ENCODE peak calls at places on chromosomes 16 and 17, in eight cellular contexts. Z, B, I, R, J, D, U and K are unnamed samples. For H3K4me1, the result is how much of the 10 kb centered on the place peaks cover.

GRCh38 chr17:79051306-79051705 is 23.3 kb upstream of the ENGASE start:
- DNase-seq in Z (no peak), B (no peak), I (no peak), R (no peak), J (no peak), D (no peak), U (no peak), K (no peak)

GRCh38 chr17:62565817-62566216 is 61.7 kb upstream of the MRC2 start:
- DNase-seq in Z (no peak), B (no peak), I (no peak), R (no peak), J (no peak), D (peak), U (no peak), K (peak)

GRCh38 chr17:80866050-80866793 is 125.4 kb upstream of the CHMP6 start:
- DNase-seq in Z (peak), B (peak), I (peak), R (peak), J (peak), D (peak), U (peak), K (peak)

GRCh38 chr17:57455063-57455914 is 199.0 kb downstream of the MSI2 start:
- DNase-seq in Z (peak), B (no peak), I (peak), R (no peak), J (no peak), D (peak), U (no peak), K (peak)

GRCh38 chr17:77432791-77433190 is 292.0 kb downstream of the SEC14L1 start:
- DNase-seq in Z (no peak), B (no peak), I (no peak), R (no peak), J (no peak), D (no peak), U (no peak), K (no peak)

GRCh38 chr17:70604854-70605253 is 435.5 kb downstream of the KCNJ2 start:
- DNase-seq in Z (no peak), B (no peak), I (no peak), R (no peak), J (no peak), D (no peak), U (no peak), K (no peak)

GRCh38 chr17:82215972-82216300 is 3.3 kb upstream of the CCDC57 start:
- DNase-seq in Z (no peak), B (no peak), I (no peak), R (no peak), J (no peak), D (no peak), U (no peak), K (no peak)

GRCh38 chr16:19463468-19464315 is 46.0 kb downstream of the TMC5 start:
- DNase-seq in Z (no peak), B (no peak), I (no peak), R (no peak), J (no peak), D (no peak), U (no peak), K (no peak)

GRCh38 chr17:68600881-68601564 is at the start of gene FAM20A:
- DNase-seq in Z (no peak), B (peak), I (peak), R (peak), J (no peak), D (peak), U (no peak), K (no peak)

GRCh38 chr17:75346906-75347305 is 57.7 kb upstream of the SLC25A19 start:
- DNase-seq in Z (no peak), B (no peak), I (no peak), R (no peak), J (no peak), D (peak), U (no peak), K (peak)

GRCh38 chr17:4161560-4162221 is 18.7 kb downstream of the CYB5D2 start:
- DNase-seq in Z (no peak), B (no peak), I (no peak), R (no peak), J (no peak), D (no peak), U (no peak), K (no peak)

GRCh38 chr17:7380321-7380720 is 568 bp upstream of the TNK1 start:
- DNase-seq in Z (no peak), B (no peak), I (peak), R (peak), J (peak), D (no peak), U (peak), K (peak)

GRCh38 chr17:53655591-53655990 is 167.1 kb upstream of the KIF2B start:
- DNase-seq in Z (no peak), B (no peak), I (no peak), R (no peak), J (no peak), D (peak), U (no peak), K (peak)

GRCh38 chr16:23821875-23822688 is 13.7 kb upstream of the PRKCB start:
- DNase-seq in Z (no peak), B (no peak), I (no peak), R (no peak), J (no peak), D (no peak), U (no peak), K (no peak)

GRCh38 chr16:87687571-87687910 is 78.2 kb downstream of the KLHDC4 start:
- DNase-seq in Z (no peak), B (no peak), I (no peak), R (no peak), J (no peak), D (no peak), U (no peak), K (no peak)

DNA sequence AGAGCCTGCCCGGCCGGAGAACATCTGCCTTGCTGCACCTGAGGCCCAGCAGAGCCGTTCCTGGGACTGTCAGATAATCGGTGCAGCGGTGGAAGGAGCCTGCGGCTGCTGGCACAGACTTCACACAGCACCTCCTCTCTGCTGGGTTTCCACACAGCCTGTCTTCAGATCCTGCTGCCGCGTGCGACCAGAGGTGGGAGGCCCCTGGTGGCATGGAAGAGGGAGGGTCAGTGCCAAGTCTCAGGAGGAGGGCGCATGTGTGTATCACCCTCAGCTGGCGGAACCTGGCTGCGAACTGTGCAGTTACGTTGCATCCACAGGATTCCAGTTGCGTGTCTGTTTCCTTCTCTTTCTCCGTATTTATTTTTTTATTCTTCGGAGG is 3.3 kb downstream of the CDK5R1 start:
- DNase-seq in Z (no peak), B (no peak), I (no peak), R (no peak), J (no peak), D (no peak), U (no peak), K (no peak)
- H3K4me1 ChIP-seq in Z (half or more), B (under half), I (under half), R (under half), J (under half), D (under half), U (under half), K (under half)

GRCh38 chr17:64329571-64329970 is 61.1 kb downstream of the PECAM1 start:
- DNase-seq in Z (no peak), B (no peak), I (peak), R (no peak), J (no peak), D (no peak), U (no peak), K (no peak)

GRCh38 chr17:64332502-64332901 is 58.2 kb downstream of the PECAM1 start:
- DNase-seq in Z (no peak), B (no peak), I (peak), R (no peak), J (no peak), D (no peak), U (no peak), K (no peak)

GRCh38 chr17:64331946-64332493 is 58.6 kb downstream of the PECAM1 start:
- DNase-seq in Z (no peak), B (peak), I (peak), R (peak), J (no peak), D (no peak), U (no peak), K (no peak)

GRCh38 chr17:64328875-64329405 is 61.7 kb downstream of the PECAM1 start:
- DNase-seq in Z (no peak), B (no peak), I (no peak), R (no peak), J (no peak), D (no peak), U (no peak), K (no peak)

DNA sequence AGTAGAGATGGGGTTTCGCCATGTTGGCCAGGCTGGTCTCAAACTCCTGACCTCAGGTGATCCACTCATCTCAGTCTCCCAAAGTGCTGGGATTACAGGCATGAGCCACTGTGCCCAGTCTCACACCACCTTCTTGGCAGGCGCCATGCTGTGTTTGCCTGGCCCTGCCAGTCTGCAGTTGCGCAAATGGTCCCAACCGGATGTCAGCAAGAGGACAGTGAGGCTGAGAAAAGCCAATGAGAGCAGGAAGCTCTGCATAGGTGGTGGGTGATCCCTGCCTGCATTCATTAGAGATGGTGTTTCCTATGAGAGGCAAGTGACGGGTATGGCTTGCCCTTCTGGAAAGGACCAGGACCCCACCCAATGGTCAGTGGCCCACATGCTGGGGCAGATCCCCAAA is 59.3 kb downstream of the PECAM1 start:
- DNase-seq in Z (no peak), B (no peak), I (peak), R (no peak), J (no peak), D (no peak), U (no peak), K (no peak)
- H3K4me1 ChIP-seq in Z (under half), B (under half), I (half or more), R (half or more), J (under half), D (under half), U (under half), K (under half)

GRCh38 chr16:74437-75318 is 2.2 kb upstream of the RHBDF1 start:
- DNase-seq in Z (no peak), B (no peak), I (no peak), R (no peak), J (no peak), D (peak), U (no peak), K (no peak)
- H3K4me1 ChIP-seq in Z (under half), B (under half), I (half or more), R (half or more), J (under half), D (half or more), U (half or more), K (half or more)

DNA sequence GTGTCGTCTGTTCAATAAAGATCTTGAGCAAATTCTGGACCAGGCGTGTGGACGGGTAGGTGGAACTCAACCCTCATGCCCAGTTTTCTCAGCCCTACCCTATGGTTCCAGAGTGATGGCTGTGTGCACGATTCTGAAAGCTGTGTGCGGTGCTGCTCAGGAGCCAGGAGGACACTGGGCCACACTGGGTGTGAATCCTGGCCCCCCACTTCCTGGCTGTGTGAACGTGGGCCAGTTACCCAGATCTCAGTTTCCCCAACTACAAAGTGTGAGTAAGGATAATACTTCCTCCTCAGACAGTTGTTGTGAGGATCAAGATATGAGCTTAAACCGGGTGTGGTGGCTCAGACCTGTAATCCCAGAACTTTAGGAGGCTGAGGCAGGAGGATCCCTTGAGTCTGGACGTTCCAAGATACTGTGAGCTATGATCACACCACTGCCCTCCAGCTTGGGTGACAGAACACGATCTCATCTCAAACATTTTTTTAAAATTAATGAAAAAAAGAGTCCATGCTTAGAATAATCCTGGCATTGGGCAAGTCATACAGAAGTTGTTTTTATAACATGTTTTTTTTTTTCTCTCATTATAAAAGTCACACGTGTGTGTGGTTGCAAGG is 14.7 kb upstream of the MPRIP start:
- DNase-seq in Z (no peak), B (no peak), I (no peak), R (no peak), J (peak), D (no peak), U (no peak), K (no peak)
- H3K4me1 ChIP-seq in Z (under half), B (under half), I (under half), R (under half), J (under half), D (under half), U (under half), K (under half)

GRCh38 chr16:74438492-74438979 is 17.3 kb upstream of the CLEC18B start:
- DNase-seq in Z (no peak), B (no peak), I (no peak), R (no peak), J (no peak), D (no peak), U (no peak), K (no peak)

GRCh38 chr16:74439685-74440084 is 18.4 kb upstream of the CLEC18B start:
- DNase-seq in Z (no peak), B (no peak), I (no peak), R (no peak), J (no peak), D (no peak), U (no peak), K (no peak)
- H3K4me1 ChIP-seq in Z (under half), B (under half), I (under half), R (under half), J (under half), D (under half), U (under half), K (under half)

GRCh38 chr17:17147821-17148220 is 58.3 kb downstream of the PLD6 start:
- DNase-seq in Z (no peak), B (no peak), I (no peak), R (no peak), J (no peak), D (no peak), U (no peak), K (peak)

GRCh38 chr17:17151541-17151940 is 54.6 kb downstream of the PLD6 start:
- DNase-seq in Z (no peak), B (no peak), I (no peak), R (no peak), J (no peak), D (peak), U (no peak), K (peak)

GRCh38 chr17:17150450-17150804 is 55.7 kb downstream of the PLD6 start:
- DNase-seq in Z (no peak), B (no peak), I (no peak), R (no peak), J (no peak), D (no peak), U (no peak), K (no peak)

GRCh38 chr17:17151055-17151454 is 55.1 kb downstream of the PLD6 start:
- DNase-seq in Z (no peak), B (no peak), I (no peak), R (no peak), J (no peak), D (peak), U (no peak), K (peak)

DNA sequence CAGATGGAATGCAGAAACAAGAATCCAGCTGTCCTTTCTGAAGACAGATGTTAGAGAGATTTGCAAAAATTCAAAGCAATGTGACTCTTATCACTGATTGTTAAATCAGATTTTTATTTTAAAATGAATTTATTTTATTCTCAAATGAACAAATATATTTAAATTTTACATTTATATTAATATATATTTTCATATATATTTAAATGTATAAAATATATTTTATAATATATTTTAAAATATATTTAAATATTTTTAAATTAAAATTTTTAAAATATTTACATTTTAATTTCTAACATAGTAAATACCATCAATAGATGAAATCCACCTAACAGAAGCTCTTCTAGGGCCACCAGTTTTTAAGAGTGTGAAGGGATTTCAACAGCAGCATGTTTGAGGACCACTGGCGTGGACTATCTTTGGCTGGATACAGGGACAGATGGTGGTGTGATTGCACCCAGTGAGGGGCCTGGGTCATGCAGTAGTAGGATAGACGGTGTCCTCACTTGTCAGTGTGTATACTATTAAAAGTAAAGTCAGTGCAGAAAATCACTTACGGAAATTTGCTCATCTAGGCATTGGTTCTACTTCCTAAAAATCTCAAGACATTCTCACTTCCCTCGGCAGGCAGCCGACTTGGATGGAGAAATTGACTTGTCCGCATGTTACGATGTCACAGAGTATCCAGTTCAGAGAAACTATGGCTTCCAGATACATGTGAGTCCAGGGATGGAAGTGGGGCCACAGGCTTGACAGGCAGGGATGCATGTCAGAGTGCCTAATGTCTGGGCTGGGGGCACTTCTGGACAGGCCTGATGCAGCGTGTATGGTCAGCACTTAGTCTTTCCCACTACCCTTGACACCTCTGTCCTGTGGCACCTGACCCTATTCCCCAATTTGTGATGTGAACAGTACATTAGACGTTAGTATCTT is 56.3 kb downstream of the PLD6 start:
- DNase-seq in Z (no peak), B (no peak), I (no peak), R (no peak), J (no peak), D (no peak), U (no peak), K (no peak)
- H3K4me1 ChIP-seq in Z (under half), B (half or more), I (under half), R (under half), J (under half), D (under half), U (under half), K (under half)